ENCODE peak calls at places on chromosomes 2 and 18, in four cellular contexts. One of them, this sample, is unnamed.

GRCh38 chr18:6219116-6219717 is 195.5 kb downstream of the L3MBTL4 start:
- DNase-seq in adrenal gland: peak
- DNase-seq in BE2C: no peak
- DNase-seq in sigmoid colon: no peak
- DNase-seq in this sample: no peak

GRCh38 chr2:133518646-133519344 is 49.5 kb downstream of the NCKAP5 start:
- DNase-seq in adrenal gland: no peak
- DNase-seq in sigmoid colon: no peak
- DNase-seq in BE2C: no peak
- DNase-seq in this sample: no peak

GRCh38 chr2:88261725-88262124 is 91.6 kb downstream of the THNSL2 start:
- DNase-seq in adrenal gland: no peak
- DNase-seq in BE2C: no peak
- DNase-seq in sigmoid colon: no peak
- DNase-seq in this sample: no peak

GRCh38 chr2:151852260-151853069 is 24.2 kb upstream of the ARL5A start:
- DNase-seq in BE2C: no peak
- DNase-seq in sigmoid colon: no peak
- DNase-seq in adrenal gland: no peak
- DNase-seq in this sample: no peak

GRCh38 chr2:240394549-240394948 is 40.9 kb upstream of the GPC1 start:
- DNase-seq in BE2C: no peak
- DNase-seq in adrenal gland: peak
- DNase-seq in sigmoid colon: peak
- DNase-seq in this sample: no peak

GRCh38 chr2:101827246-101827645 is 129.7 kb downstream of the MAP4K4 start:
- DNase-seq in sigmoid colon: no peak
- DNase-seq in BE2C: no peak
- DNase-seq in adrenal gland: no peak
- DNase-seq in this sample: no peak

GRCh38 chr2:28155071-28155470 is 237.6 kb upstream of the FOSL2 start:
- DNase-seq in sigmoid colon: no peak
- DNase-seq in adrenal gland: no peak
- DNase-seq in BE2C: no peak
- DNase-seq in this sample: no peak

GRCh38 chr2:46118656-46119338 is 178.4 kb upstream of the EPAS1 start:
- DNase-seq in sigmoid colon: no peak
- DNase-seq in BE2C: no peak
- DNase-seq in adrenal gland: no peak
- DNase-seq in this sample: no peak

GRCh38 chr2:9045595-9045994 is 42.1 kb upstream of the MBOAT2 start:
- DNase-seq in sigmoid colon: no peak
- DNase-seq in BE2C: no peak
- DNase-seq in adrenal gland: no peak
- DNase-seq in this sample: no peak

GRCh38 chr18:6798896-6799295 is 69.4 kb downstream of the ARHGAP28 start:
- DNase-seq in sigmoid colon: no peak
- DNase-seq in BE2C: no peak
- DNase-seq in adrenal gland: no peak
- DNase-seq in this sample: no peak

GRCh38 chr2:74944987-74945782 is 13.3 kb upstream of the POLE4 start:
- DNase-seq in sigmoid colon: no peak
- DNase-seq in BE2C: no peak
- DNase-seq in adrenal gland: no peak
- DNase-seq in this sample: no peak

GRCh38 chr2:121633463-121633862 is 15.8 kb downstream of the CLASP1 start:
- DNase-seq in BE2C: no peak
- DNase-seq in sigmoid colon: no peak
- DNase-seq in adrenal gland: no peak
- DNase-seq in this sample: no peak

GRCh38 chr2:128354161-128354560 is 35.5 kb upstream of the HS6ST1 start:
- DNase-seq in sigmoid colon: no peak
- DNase-seq in adrenal gland: peak
- DNase-seq in BE2C: no peak
- DNase-seq in this sample: no peak

GRCh38 chr18:74198453-74198852 is 50.1 kb downstream of the TIMM21 start:
- DNase-seq in BE2C: no peak
- DNase-seq in sigmoid colon: no peak
- DNase-seq in adrenal gland: no peak
- DNase-seq in this sample: no peak

GRCh38 chr2:78465707-78466106 is 559.8 kb upstream of the REG3G start:
- DNase-seq in adrenal gland: no peak
- DNase-seq in sigmoid colon: no peak
- DNase-seq in BE2C: peak
- DNase-seq in this sample: no peak

GRCh38 chr2:162838141-162838500 is 446 bp downstream of the KCNH7 start:
- DNase-seq in sigmoid colon: no peak
- DNase-seq in BE2C: peak
- DNase-seq in adrenal gland: no peak
- DNase-seq in this sample: no peak

GRCh38 chr2:181821064-181821463 is 70.5 kb upstream of the ITPRID2 start:
- DNase-seq in adrenal gland: no peak
- DNase-seq in BE2C: no peak
- DNase-seq in sigmoid colon: no peak
- DNase-seq in this sample: no peak

GRCh38 chr2:195664528-195664927 is 7.5 kb downstream of the SLC39A10 start:
- DNase-seq in BE2C: no peak
- DNase-seq in sigmoid colon: no peak
- DNase-seq in adrenal gland: no peak
- DNase-seq in this sample: no peak

GRCh38 chr2:19536136-19536535 is 177.7 kb upstream of the OSR1 start:
- DNase-seq in BE2C: no peak
- DNase-seq in adrenal gland: no peak
- DNase-seq in sigmoid colon: no peak
- DNase-seq in this sample: no peak

GRCh38 chr2:174561283-174562275 is 36.0 kb downstream of the WIPF1 start:
- DNase-seq in BE2C: no peak
- DNase-seq in sigmoid colon: peak
- DNase-seq in adrenal gland: peak
- DNase-seq in this sample: no peak

GRCh38 chr18:24234330-24234729 is 95.5 kb downstream of the CABYR start:
- DNase-seq in BE2C: no peak
- DNase-seq in adrenal gland: no peak
- DNase-seq in sigmoid colon: no peak
- DNase-seq in this sample: no peak

GRCh38 chr18:35409921-35410320 is 32.8 kb upstream of the ZNF396 start:
- DNase-seq in adrenal gland: no peak
- DNase-seq in sigmoid colon: no peak
- DNase-seq in BE2C: no peak
- DNase-seq in this sample: no peak

GRCh38 chr2:233847248-233847898 is 7.0 kb downstream of the HJURP start:
- DNase-seq in adrenal gland: no peak
- DNase-seq in BE2C: no peak
- DNase-seq in sigmoid colon: peak
- DNase-seq in this sample: peak

GRCh38 chr2:12948231-12948962 is 231.7 kb downstream of the TRIB2 start:
- DNase-seq in adrenal gland: no peak
- DNase-seq in sigmoid colon: no peak
- DNase-seq in BE2C: peak
- DNase-seq in this sample: no peak

GRCh38 chr2:79882548-79882947 is 369.7 kb downstream of the CTNNA2 start:
- DNase-seq in adrenal gland: no peak
- DNase-seq in BE2C: no peak
- DNase-seq in sigmoid colon: no peak
- DNase-seq in this sample: no peak

GRCh38 chr2:44939074-44940052 is 2.1 kb upstream of the SIX3 start:
- DNase-seq in sigmoid colon: no peak
- DNase-seq in adrenal gland: no peak
- DNase-seq in BE2C: no peak
- DNase-seq in this sample: peak

GRCh38 chr2:218960196-218961165 is 1.0 kb downstream of the CDK5R2 start:
- DNase-seq in adrenal gland: peak
- DNase-seq in sigmoid colon: no peak
- DNase-seq in BE2C: peak
- DNase-seq in this sample: no peak

GRCh38 chr2:228401065-228401912 is 219.8 kb upstream of the SPHKAP start:
- DNase-seq in adrenal gland: no peak
- DNase-seq in BE2C: no peak
- DNase-seq in sigmoid colon: no peak
- DNase-seq in this sample: no peak

GRCh38 chr2:120783371-120783791 is 47.7 kb downstream of the GLI2 start:
- DNase-seq in BE2C: no peak
- DNase-seq in sigmoid colon: no peak
- DNase-seq in adrenal gland: no peak
- DNase-seq in this sample: no peak

DNA sequence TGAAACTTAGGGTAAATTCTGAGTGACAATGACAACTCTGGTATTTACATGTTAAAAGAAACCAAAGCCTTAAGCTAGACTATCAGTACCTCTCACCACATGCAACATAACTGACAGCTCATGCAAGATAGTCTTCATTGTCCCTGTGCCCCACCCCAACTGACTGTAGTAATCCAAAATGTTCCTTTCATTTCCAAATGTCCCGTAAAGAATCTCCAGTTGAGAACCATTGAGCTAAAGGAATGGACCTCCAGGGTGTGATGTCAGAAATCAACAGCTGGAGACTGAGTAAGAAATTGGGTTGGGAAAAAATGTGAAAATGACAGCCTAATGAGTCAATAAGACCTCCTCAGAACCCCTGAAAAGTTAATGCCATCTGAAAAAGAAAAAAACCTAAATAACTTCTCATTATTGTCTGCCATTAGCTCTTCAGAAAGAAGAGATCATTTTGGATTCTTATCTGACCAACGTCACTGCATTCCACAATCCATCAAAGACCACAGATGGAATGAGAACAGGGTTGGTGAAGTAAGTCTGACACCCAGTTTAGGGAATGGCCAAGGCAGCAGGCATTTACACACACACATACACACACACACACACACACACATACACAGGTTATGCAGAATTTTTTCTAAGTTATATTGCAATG is 51.7 kb upstream of the ACVR2A start:
- DNase-seq in BE2C: no peak
- DNase-seq in adrenal gland: no peak
- DNase-seq in sigmoid colon: no peak
- DNase-seq in this sample: no peak
- TF ChIP-seq CTCF in BE2C: no peak
- TF ChIP-seq CTCF in adrenal gland: no peak
- TF ChIP-seq CTCF in sigmoid colon: no peak
- TF ChIP-seq CTCF in this sample: no peak

GRCh38 chr2:226699321-226699720 is 100.3 kb downstream of the IRS1 start:
- DNase-seq in sigmoid colon: peak
- DNase-seq in adrenal gland: peak
- DNase-seq in BE2C: peak
- DNase-seq in this sample: no peak
- TF ChIP-seq CTCF in sigmoid colon: no peak
- TF ChIP-seq CTCF in adrenal gland: peak
- TF ChIP-seq CTCF in BE2C: no peak
- TF ChIP-seq CTCF in this sample: no peak

DNA sequence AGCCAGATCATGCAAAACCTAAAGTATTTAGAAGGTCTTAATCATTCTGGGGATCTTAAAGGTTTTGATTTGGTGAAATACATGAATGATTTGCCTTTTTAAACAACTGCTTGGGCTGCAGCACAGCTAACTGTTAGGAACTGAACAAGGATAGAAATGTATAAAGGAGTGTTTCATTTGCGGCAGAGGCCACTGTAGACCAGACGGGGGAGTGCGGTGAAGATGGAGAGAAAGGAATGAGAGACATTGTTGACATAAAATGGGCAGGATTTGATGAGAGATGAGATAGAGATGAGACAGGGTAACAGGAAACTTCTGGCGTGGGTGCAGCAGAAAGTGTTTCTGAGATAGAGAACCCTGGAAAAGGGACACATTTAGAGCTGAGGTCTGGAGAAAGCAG is 308.1 kb downstream of the TMX3 start:
- DNase-seq in sigmoid colon: no peak
- DNase-seq in BE2C: no peak
- DNase-seq in adrenal gland: no peak
- DNase-seq in this sample: no peak
- TF ChIP-seq CTCF in sigmoid colon: no peak
- TF ChIP-seq CTCF in BE2C: peak
- TF ChIP-seq CTCF in adrenal gland: no peak
- TF ChIP-seq CTCF in this sample: no peak

GRCh38 chr2:157592983-157593382 is 35.7 kb downstream of the ACVR1C start:
- DNase-seq in adrenal gland: no peak
- DNase-seq in sigmoid colon: no peak
- DNase-seq in BE2C: no peak
- DNase-seq in this sample: no peak
- TF ChIP-seq CTCF in adrenal gland: no peak
- TF ChIP-seq CTCF in sigmoid colon: no peak
- TF ChIP-seq CTCF in BE2C: no peak
- TF ChIP-seq CTCF in this sample: peak

GRCh38 chr2:157193461-157193860 is 64.0 kb upstream of the GALNT5 start:
- DNase-seq in BE2C: no peak
- DNase-seq in sigmoid colon: no peak
- DNase-seq in adrenal gland: no peak
- DNase-seq in this sample: no peak
- TF ChIP-seq CTCF in BE2C: no peak
- TF ChIP-seq CTCF in sigmoid colon: no peak
- TF ChIP-seq CTCF in adrenal gland: no peak
- TF ChIP-seq CTCF in this sample: no peak

This sample was measured in chondrocyte.